ENCODE peak calls at places on chromosomes 3 and 15, in ten cellular contexts. One of them, this sample, is unnamed. For H3K4me1, the result is how much of the 10 kb centered on the place peaks cover.

GRCh38 chr15:98896002-98896721 is 111.4 kb downstream of the PGPEP1L start:
- DNase-seq in uterus: no peak
- DNase-seq in H9: no peak
- DNase-seq in HepG2: no peak
- DNase-seq in psoas muscle: no peak
- DNase-seq in body of pancreas: no peak
- DNase-seq in adrenal gland: no peak
- DNase-seq in mammary epithelial cell: peak
- DNase-seq in IMR-90: peak
- DNase-seq in heart right ventricle: no peak
- DNase-seq in this sample: no peak

GRCh38 chr3:171783086-171783485 is 27.2 kb downstream of the PLD1 start:
- DNase-seq in H9: no peak
- DNase-seq in psoas muscle: no peak
- DNase-seq in body of pancreas: no peak
- DNase-seq in HepG2: no peak
- DNase-seq in adrenal gland: no peak
- DNase-seq in heart right ventricle: no peak
- DNase-seq in IMR-90: peak
- DNase-seq in mammary epithelial cell: peak
- DNase-seq in uterus: no peak
- DNase-seq in this sample: no peak

GRCh38 chr3:196519738-196520122 is 4.6 kb upstream of the SMCO1 start:
- DNase-seq in IMR-90: no peak
- DNase-seq in psoas muscle: no peak
- DNase-seq in adrenal gland: no peak
- DNase-seq in body of pancreas: no peak
- DNase-seq in heart right ventricle: no peak
- DNase-seq in uterus: no peak
- DNase-seq in mammary epithelial cell: no peak
- DNase-seq in HepG2: no peak
- DNase-seq in H9: no peak
- DNase-seq in this sample: no peak

GRCh38 chr3:139378587-139378986 is 10.9 kb downstream of the COPB2 start:
- DNase-seq in heart right ventricle: no peak
- DNase-seq in mammary epithelial cell: no peak
- DNase-seq in IMR-90: peak
- DNase-seq in uterus: no peak
- DNase-seq in body of pancreas: no peak
- DNase-seq in HepG2: peak
- DNase-seq in H9: no peak
- DNase-seq in adrenal gland: no peak
- DNase-seq in psoas muscle: no peak
- DNase-seq in this sample: no peak

GRCh38 chr15:81752149-81752942 is 293.5 kb downstream of the MEX3B start:
- DNase-seq in psoas muscle: peak
- DNase-seq in mammary epithelial cell: peak
- DNase-seq in adrenal gland: peak
- DNase-seq in heart right ventricle: peak
- DNase-seq in body of pancreas: peak
- DNase-seq in H9: no peak
- DNase-seq in IMR-90: peak
- DNase-seq in uterus: peak
- DNase-seq in HepG2: no peak
- DNase-seq in this sample: no peak

GRCh38 chr3:33372218-33373081 is 67.8 kb downstream of the UBP1 start:
- DNase-seq in IMR-90: peak
- DNase-seq in HepG2: no peak
- DNase-seq in H9: no peak
- DNase-seq in body of pancreas: peak
- DNase-seq in mammary epithelial cell: peak
- DNase-seq in heart right ventricle: no peak
- DNase-seq in uterus: no peak
- DNase-seq in psoas muscle: no peak
- DNase-seq in adrenal gland: no peak
- DNase-seq in this sample: no peak

GRCh38 chr15:92079647-92080255 is 226.2 kb downstream of the SLCO3A1 start:
- DNase-seq in psoas muscle: no peak
- DNase-seq in mammary epithelial cell: no peak
- DNase-seq in uterus: no peak
- DNase-seq in body of pancreas: no peak
- DNase-seq in H9: no peak
- DNase-seq in HepG2: no peak
- DNase-seq in heart right ventricle: no peak
- DNase-seq in adrenal gland: no peak
- DNase-seq in IMR-90: no peak
- DNase-seq in this sample: no peak

GRCh38 chr3:195715583-195716266 is 5.1 kb upstream of the MUC20 start:
- DNase-seq in psoas muscle: no peak
- DNase-seq in uterus: no peak
- DNase-seq in body of pancreas: peak
- DNase-seq in adrenal gland: no peak
- DNase-seq in mammary epithelial cell: peak
- DNase-seq in HepG2: peak
- DNase-seq in H9: no peak
- DNase-seq in IMR-90: peak
- DNase-seq in heart right ventricle: no peak
- DNase-seq in this sample: no peak

GRCh38 chr3:196178993-196179379 is 32.2 kb downstream of the ZDHHC19 start:
- DNase-seq in IMR-90: no peak
- DNase-seq in HepG2: no peak
- DNase-seq in mammary epithelial cell: no peak
- DNase-seq in psoas muscle: no peak
- DNase-seq in H9: no peak
- DNase-seq in adrenal gland: no peak
- DNase-seq in uterus: no peak
- DNase-seq in heart right ventricle: no peak
- DNase-seq in body of pancreas: no peak
- DNase-seq in this sample: no peak

GRCh38 chr15:97517726-97518125 is 442.8 kb upstream of the ARRDC4 start:
- DNase-seq in mammary epithelial cell: no peak
- DNase-seq in body of pancreas: no peak
- DNase-seq in HepG2: no peak
- DNase-seq in IMR-90: no peak
- DNase-seq in heart right ventricle: no peak
- DNase-seq in uterus: no peak
- DNase-seq in psoas muscle: no peak
- DNase-seq in H9: no peak
- DNase-seq in adrenal gland: no peak
- DNase-seq in this sample: no peak

GRCh38 chr3:16290827-16291196 is 25.8 kb downstream of the OXNAD1 start:
- DNase-seq in uterus: no peak
- DNase-seq in heart right ventricle: no peak
- DNase-seq in body of pancreas: no peak
- DNase-seq in H9: no peak
- DNase-seq in psoas muscle: no peak
- DNase-seq in HepG2: no peak
- DNase-seq in mammary epithelial cell: peak
- DNase-seq in adrenal gland: no peak
- DNase-seq in IMR-90: no peak
- DNase-seq in this sample: no peak

GRCh38 chr3:55567615-55568014 is 80.5 kb upstream of the WNT5A start:
- DNase-seq in uterus: peak
- DNase-seq in adrenal gland: no peak
- DNase-seq in HepG2: no peak
- DNase-seq in heart right ventricle: no peak
- DNase-seq in IMR-90: peak
- DNase-seq in mammary epithelial cell: no peak
- DNase-seq in body of pancreas: no peak
- DNase-seq in H9: no peak
- DNase-seq in psoas muscle: no peak
- DNase-seq in this sample: no peak

GRCh38 chr3:55567121-55567520 is 80.0 kb upstream of the WNT5A start:
- DNase-seq in adrenal gland: no peak
- DNase-seq in uterus: no peak
- DNase-seq in psoas muscle: no peak
- DNase-seq in H9: no peak
- DNase-seq in IMR-90: no peak
- DNase-seq in heart right ventricle: no peak
- DNase-seq in HepG2: no peak
- DNase-seq in body of pancreas: no peak
- DNase-seq in mammary epithelial cell: no peak
- DNase-seq in this sample: no peak

GRCh38 chr3:55570361-55570760 is 83.3 kb upstream of the WNT5A start:
- DNase-seq in body of pancreas: no peak
- DNase-seq in adrenal gland: no peak
- DNase-seq in mammary epithelial cell: no peak
- DNase-seq in IMR-90: no peak
- DNase-seq in H9: no peak
- DNase-seq in psoas muscle: no peak
- DNase-seq in heart right ventricle: no peak
- DNase-seq in HepG2: no peak
- DNase-seq in uterus: no peak
- DNase-seq in this sample: no peak

GRCh38 chr3:55571216-55571813 is 84.2 kb upstream of the WNT5A start:
- DNase-seq in mammary epithelial cell: peak
- DNase-seq in psoas muscle: no peak
- DNase-seq in IMR-90: no peak
- DNase-seq in H9: no peak
- DNase-seq in HepG2: no peak
- DNase-seq in uterus: no peak
- DNase-seq in body of pancreas: no peak
- DNase-seq in heart right ventricle: no peak
- DNase-seq in adrenal gland: no peak
- DNase-seq in this sample: no peak

GRCh38 chr3:55569033-55569518 is 82.0 kb upstream of the WNT5A start:
- DNase-seq in HepG2: no peak
- DNase-seq in body of pancreas: no peak
- DNase-seq in uterus: no peak
- DNase-seq in psoas muscle: no peak
- DNase-seq in mammary epithelial cell: no peak
- DNase-seq in H9: no peak
- DNase-seq in heart right ventricle: no peak
- DNase-seq in adrenal gland: no peak
- DNase-seq in IMR-90: no peak
- DNase-seq in this sample: no peak
- H3K4me1 ChIP-seq in HepG2: under half
- H3K4me1 ChIP-seq in body of pancreas: under half
- H3K4me1 ChIP-seq in uterus: under half
- H3K4me1 ChIP-seq in psoas muscle: under half
- H3K4me1 ChIP-seq in mammary epithelial cell: under half
- H3K4me1 ChIP-seq in H9: under half
- H3K4me1 ChIP-seq in heart right ventricle: under half
- H3K4me1 ChIP-seq in adrenal gland: under half
- H3K4me1 ChIP-seq in IMR-90: under half
- H3K4me1 ChIP-seq in this sample: under half

GRCh38 chr3:127986803-127987202 is 65.4 kb upstream of the SEC61A1 start:
- DNase-seq in uterus: no peak
- DNase-seq in mammary epithelial cell: no peak
- DNase-seq in heart right ventricle: peak
- DNase-seq in body of pancreas: no peak
- DNase-seq in H9: no peak
- DNase-seq in adrenal gland: no peak
- DNase-seq in psoas muscle: no peak
- DNase-seq in HepG2: no peak
- DNase-seq in IMR-90: no peak
- DNase-seq in this sample: peak
- H3K27ac ChIP-seq in uterus: no peak
- H3K27ac ChIP-seq in mammary epithelial cell: no peak
- H3K27ac ChIP-seq in heart right ventricle: peak
- H3K27ac ChIP-seq in body of pancreas: no peak
- H3K27ac ChIP-seq in H9: no peak
- H3K27ac ChIP-seq in adrenal gland: no peak
- H3K27ac ChIP-seq in psoas muscle: no peak
- H3K27ac ChIP-seq in HepG2: no peak
- H3K27ac ChIP-seq in IMR-90: no peak
- H3K27ac ChIP-seq in this sample: no peak

DNA sequence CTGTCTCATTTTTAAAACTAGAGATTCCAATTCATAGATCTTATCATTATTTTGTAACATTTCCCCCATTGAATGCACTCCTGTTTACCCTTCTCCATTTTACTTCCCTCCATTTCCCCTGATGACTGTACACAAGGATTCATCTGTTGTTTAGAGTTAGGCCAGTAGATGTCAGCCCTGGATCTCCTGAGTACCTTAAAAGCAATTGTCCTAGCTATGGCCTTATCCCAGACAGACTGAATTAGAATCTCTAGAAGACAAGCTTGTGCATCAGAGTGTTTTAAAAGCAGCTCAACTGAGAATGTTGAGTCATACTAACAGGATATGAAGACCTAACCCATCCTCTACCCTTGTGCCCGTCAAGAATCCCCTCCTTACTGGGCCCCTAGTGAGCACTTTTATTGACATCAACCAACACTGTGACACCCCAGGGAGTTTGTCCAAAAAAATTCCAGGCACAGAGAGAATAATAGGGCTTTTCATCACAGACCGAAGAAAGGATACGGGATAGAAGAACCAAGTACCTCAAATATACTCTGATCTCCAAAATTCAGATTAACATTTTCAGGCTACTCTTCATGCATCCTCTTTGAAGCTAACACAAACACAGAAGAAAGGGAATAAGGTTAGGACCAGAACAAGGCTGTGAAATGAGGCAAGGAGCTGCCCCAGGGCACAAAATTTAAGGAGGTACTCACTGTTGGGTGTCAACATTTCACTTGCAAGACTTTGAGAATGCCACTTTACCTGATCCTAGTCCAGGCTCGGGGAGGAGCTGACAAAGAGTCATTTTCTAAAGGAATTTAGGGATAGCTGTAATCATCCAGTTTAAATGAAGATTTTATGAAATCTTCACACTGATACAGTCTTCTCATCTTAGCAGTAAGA is 17.1 kb downstream of the ZBED2 start:
- DNase-seq in IMR-90: peak
- DNase-seq in mammary epithelial cell: peak
- DNase-seq in uterus: no peak
- DNase-seq in psoas muscle: no peak
- DNase-seq in H9: no peak
- DNase-seq in heart right ventricle: no peak
- DNase-seq in body of pancreas: no peak
- DNase-seq in adrenal gland: no peak
- DNase-seq in HepG2: peak
- DNase-seq in this sample: no peak
- TF ChIP-seq CTCF in IMR-90: peak
- TF ChIP-seq CTCF in mammary epithelial cell: peak
- TF ChIP-seq CTCF in uterus: no peak
- TF ChIP-seq CTCF in psoas muscle: no peak
- TF ChIP-seq CTCF in H9: peak
- TF ChIP-seq CTCF in heart right ventricle: no peak
- TF ChIP-seq CTCF in body of pancreas: no peak
- TF ChIP-seq CTCF in adrenal gland: peak
- TF ChIP-seq CTCF in HepG2: peak
- TF ChIP-seq CTCF in this sample: peak

DNA sequence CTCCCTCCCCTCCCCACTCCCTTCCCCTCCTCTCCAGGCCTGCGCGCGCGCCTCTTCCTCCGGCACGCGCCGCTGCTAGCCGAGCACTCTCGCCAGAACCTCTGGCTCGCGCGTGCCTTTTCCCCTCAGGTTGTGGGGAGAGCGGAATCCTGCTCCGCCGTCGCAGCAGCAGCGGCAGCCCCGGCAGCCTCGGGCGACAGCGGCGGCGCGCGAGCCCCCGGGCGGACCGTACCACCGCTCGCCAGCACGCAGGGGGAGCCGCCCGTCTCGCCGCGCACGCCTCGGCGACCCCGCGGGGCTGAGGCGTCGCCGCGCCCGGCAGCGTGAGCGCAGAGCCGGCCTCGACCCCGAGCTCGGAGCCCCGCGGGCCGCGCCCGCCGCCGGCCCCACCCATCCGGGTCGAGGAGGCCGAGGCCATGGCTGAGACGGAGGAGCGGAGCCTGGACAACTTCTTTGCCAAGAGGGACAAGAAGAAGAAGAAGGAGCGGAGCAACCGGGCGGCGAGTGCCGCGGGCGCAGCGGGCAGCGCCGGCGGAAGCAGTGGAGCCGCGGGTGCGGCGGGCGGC is at the start of gene CDV3:
- DNase-seq in uterus: peak
- DNase-seq in heart right ventricle: no peak
- DNase-seq in psoas muscle: no peak
- DNase-seq in mammary epithelial cell: no peak
- DNase-seq in IMR-90: no peak
- DNase-seq in adrenal gland: no peak
- DNase-seq in H9: no peak
- DNase-seq in HepG2: no peak
- DNase-seq in body of pancreas: no peak
- DNase-seq in this sample: no peak
- H3K4me1 ChIP-seq in uterus: under half
- H3K4me1 ChIP-seq in heart right ventricle: under half
- H3K4me1 ChIP-seq in psoas muscle: under half
- H3K4me1 ChIP-seq in mammary epithelial cell: under half
- H3K4me1 ChIP-seq in IMR-90: under half
- H3K4me1 ChIP-seq in adrenal gland: under half
- H3K4me1 ChIP-seq in H9: under half
- H3K4me1 ChIP-seq in HepG2: half or more
- H3K4me1 ChIP-seq in body of pancreas: half or more
- H3K4me1 ChIP-seq in this sample: half or more

This sample was measured in left lung.